ENCODE peak calls at places on chromosomes 11 and 22, in five cellular contexts. J is K562, X is ovary, N is SK-N-SH, D is sigmoid colon. E is an unnamed sample.

GRCh38 chr22:36365020-36365411 is 22.8 kb downstream of the MYH9 start:
- DNase-seq in N (no peak), D (peak), J (peak), X (peak), E (no peak)

GRCh38 chr11:126452718-126453117 is 97.2 kb downstream of the ST3GAL4 start:
- DNase-seq in X (no peak), D (no peak), N (no peak), J (no peak), E (no peak)

GRCh38 chr11:126992065-126992803 is 8.3 kb downstream of the KIRREL3 start:
- DNase-seq in J (no peak), D (no peak), N (no peak), X (no peak), E (no peak)

GRCh38 chr11:12680246-12680939 is 6.2 kb downstream of the TEAD1 start:
- DNase-seq in X (peak), N (peak), J (peak), D (peak), E (peak)

GRCh38 chr11:35721576-35722341 is 59.2 kb downstream of the TRIM44 start:
- DNase-seq in J (no peak), D (no peak), X (no peak), N (no peak), E (no peak)

GRCh38 chr11:102120437-102120935 is 10.2 kb downstream of the YAP1 start:
- DNase-seq in N (no peak), D (no peak), X (no peak), J (no peak), E (no peak)

GRCh38 chr11:77283101-77283500 is 18.4 kb downstream of the GDPD4 start:
- DNase-seq in J (no peak), X (no peak), D (no peak), N (no peak), E (no peak)

GRCh38 chr11:66562275-66562674 is 6.1 kb downstream of the CTSF start:
- DNase-seq in X (no peak), N (no peak), D (no peak), J (no peak), E (no peak)

GRCh38 chr11:91869751-91870150 is 354.9 kb upstream of the FAT3 start:
- DNase-seq in D (no peak), J (no peak), X (no peak), N (no peak), E (no peak)

GRCh38 chr11:100445231-100445735 is 241.8 kb upstream of the ARHGAP42 start:
- DNase-seq in N (no peak), J (no peak), D (no peak), X (no peak), E (no peak)

GRCh38 chr11:99176430-99176829 is 155.7 kb downstream of the CNTN5 start:
- DNase-seq in X (no peak), J (no peak), N (no peak), D (no peak), E (no peak)

GRCh38 chr11:56688554-56688953 is 10.3 kb upstream of the OR9G1 start:
- DNase-seq in X (no peak), N (no peak), J (no peak), D (no peak), E (no peak)

GRCh38 chr11:14676068-14676467 is 32.5 kb downstream of the PDE3B start:
- DNase-seq in D (no peak), X (no peak), J (no peak), N (no peak), E (no peak)

GRCh38 chr11:116107229-116107628 is 603.0 kb upstream of the CADM1 start:
- DNase-seq in D (no peak), X (no peak), J (no peak), N (no peak), E (no peak)

GRCh38 chr11:67642148-67642475 is 2.5 kb upstream of the TBX10 start:
- DNase-seq in J (no peak), X (no peak), N (no peak), D (peak), E (no peak)

GRCh38 chr11:82790723-82791487 is 57.2 kb upstream of the FAM181B start:
- DNase-seq in J (peak), N (peak), X (no peak), D (no peak), E (peak)

GRCh38 chr11:31826530-31827438 is 15.7 kb upstream of the PAX6 start:
- DNase-seq in J (no peak), N (peak), D (no peak), X (no peak), E (no peak)

GRCh38 chr11:12846766-12847615 is 162.1 kb upstream of the RASSF10 start:
- DNase-seq in N (no peak), J (no peak), X (no peak), D (no peak), E (no peak)

GRCh38 chr11:66718320-66718971 is 10.6 kb downstream of the SPTBN2 start:
- DNase-seq in X (no peak), J (no peak), N (no peak), D (no peak), E (peak)

GRCh38 chr22:20114506-20115475 is 1.1 kb upstream of the RANBP1 start:
- DNase-seq in J (no peak), D (no peak), N (no peak), X (no peak), E (peak)

GRCh38 chr22:43131773-43132501 is 11.3 kb downstream of the MCAT start:
- DNase-seq in J (no peak), D (no peak), N (no peak), X (no peak), E (no peak)

GRCh38 chr11:111445586-111445985 is 66.5 kb upstream of the POU2AF1 start:
- DNase-seq in D (no peak), X (no peak), N (no peak), J (no peak), E (no peak)

GRCh38 chr11:102560555-102561011 is 30.0 kb upstream of the MMP7 start:
- DNase-seq in X (no peak), J (no peak), N (no peak), D (peak), E (no peak)

GRCh38 chr11:61670626-61671025 is 9.6 kb upstream of the DAGLA start:
- DNase-seq in J (no peak), X (no peak), D (no peak), N (no peak), E (no peak)

GRCh38 chr11:61189933-61190332 is 13.4 kb upstream of the PGA3 start:
- DNase-seq in X (no peak), N (no peak), D (no peak), J (no peak), E (no peak)

GRCh38 chr11:927871-928270 is 2.2 kb downstream of the AP2A2 start:
- DNase-seq in D (no peak), N (no peak), X (no peak), J (no peak), E (no peak)

GRCh38 chr11:924406-925157 is 1.1 kb upstream of the AP2A2 start:
- DNase-seq in X (peak), N (peak), D (peak), J (no peak), E (peak)

GRCh38 chr11:925496-926301 is at the start of gene AP2A2:
- DNase-seq in N (peak), X (peak), D (peak), J (peak), E (peak)

GRCh38 chr11:925158-925495 is 543 bp upstream of the AP2A2 start:
- DNase-seq in J (peak), N (no peak), D (no peak), X (peak), E (no peak)

DNA sequence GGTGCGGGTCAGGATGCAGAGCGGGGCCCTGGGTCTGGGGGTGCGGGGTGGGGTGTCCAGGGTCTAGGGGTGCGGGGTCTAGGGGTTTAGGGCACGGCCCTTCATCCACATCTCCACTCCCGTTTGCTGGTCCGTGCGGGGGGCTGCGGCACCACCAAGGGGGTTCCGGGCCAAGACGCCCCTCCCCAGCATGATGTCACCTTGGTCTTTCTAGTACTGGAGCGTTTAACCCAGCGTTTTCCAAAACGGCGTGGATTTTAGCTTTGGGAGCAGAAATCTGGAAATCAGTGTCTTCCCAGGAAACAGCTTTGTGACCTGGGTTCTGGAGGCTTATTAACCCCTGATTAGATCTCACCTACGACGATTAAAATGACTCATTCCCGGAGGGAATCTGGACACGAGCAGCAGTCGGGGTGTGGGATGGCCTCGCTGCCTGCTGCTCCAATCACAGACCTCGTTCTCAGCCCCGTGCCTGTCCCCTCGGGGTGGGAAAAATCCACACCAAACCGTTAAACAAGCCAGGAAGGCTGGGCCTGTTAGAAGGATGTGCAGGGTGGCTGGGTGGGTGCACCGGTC is 759 bp downstream of the AP2A2 start:
- DNase-seq in D (no peak), J (peak), X (peak), N (peak), E (peak)
- TF ChIP-seq EP300 in D (no peak), J (no peak), X (no peak), N (peak), E (no peak)

DNA sequence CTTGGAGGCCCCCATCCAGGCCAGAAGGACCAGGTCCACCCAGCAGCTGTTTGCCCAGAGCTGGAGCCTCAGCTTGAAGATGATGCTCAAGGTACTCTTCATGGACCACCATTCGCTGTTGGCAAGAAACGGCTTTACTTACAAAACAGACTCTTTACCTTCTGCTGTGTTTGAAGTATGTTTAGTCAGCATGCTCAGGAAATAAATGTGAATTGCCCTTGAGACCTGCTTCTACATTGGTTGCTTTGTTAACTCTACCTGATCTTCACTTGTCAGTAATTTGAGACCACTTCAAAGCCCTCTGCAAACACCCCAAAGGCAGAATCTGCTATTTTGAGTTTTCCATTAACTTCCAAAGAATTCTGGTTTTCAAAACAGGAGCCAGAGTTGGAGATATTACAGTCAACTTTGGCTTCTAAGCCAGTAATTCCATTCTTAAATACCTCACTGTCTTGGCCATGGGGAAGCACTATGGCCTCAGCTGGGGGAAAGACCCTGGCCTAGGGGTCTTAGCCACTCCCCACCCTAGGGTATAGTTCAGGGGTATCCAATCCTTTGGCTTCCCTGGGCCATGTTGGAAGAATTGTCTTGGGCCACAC is 2.7 kb downstream of the UQCR10 start:
- DNase-seq in D (no peak), X (no peak), J (no peak), N (no peak), E (peak)
- TF ChIP-seq EP300 in D (no peak), X (no peak), J (no peak), N (no peak), E (no peak)

DNA sequence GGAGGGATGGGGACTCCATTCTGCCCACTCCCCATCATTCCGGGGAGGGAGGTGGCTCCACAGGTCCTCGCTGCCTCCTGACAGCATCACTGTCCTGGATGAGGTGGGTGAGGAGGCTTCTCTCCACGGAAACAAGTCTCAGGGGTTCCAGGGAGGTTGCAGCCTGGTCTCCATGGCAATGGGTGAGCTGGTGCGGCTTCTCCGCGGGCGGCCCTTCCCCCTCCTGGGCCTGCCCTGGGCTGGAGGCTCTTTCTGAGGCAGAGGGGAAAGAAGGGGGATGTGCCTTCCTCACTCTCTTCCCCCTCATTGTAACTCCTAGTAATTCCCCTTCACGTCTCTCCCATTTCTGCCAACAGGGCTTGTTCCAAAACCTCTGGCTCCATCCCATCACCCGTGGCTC is 37.1 kb upstream of the PARVG start:
- DNase-seq in X (no peak), J (no peak), D (no peak), N (no peak), E (no peak)
- TF ChIP-seq EP300 in X (no peak), J (no peak), D (no peak), N (no peak), E (no peak)

GRCh38 chr11:16741473-16741872 is 3.0 kb downstream of the C11orf58 start:
- DNase-seq in X (no peak), J (no peak), D (no peak), N (no peak), E (no peak)

GRCh38 chr11:16737860-16738197 is 618 bp upstream of the C11orf58 start:
- DNase-seq in D (no peak), X (no peak), J (no peak), N (peak), E (no peak)

GRCh38 chr11:16738949-16739262 is 459 bp downstream of the C11orf58 start:
- DNase-seq in X (no peak), N (no peak), J (no peak), D (no peak), E (no peak)

GRCh38 chr11:16739326-16739875 is 954 bp downstream of the C11orf58 start:
- DNase-seq in D (no peak), N (peak), X (no peak), J (no peak), E (no peak)

DNA sequence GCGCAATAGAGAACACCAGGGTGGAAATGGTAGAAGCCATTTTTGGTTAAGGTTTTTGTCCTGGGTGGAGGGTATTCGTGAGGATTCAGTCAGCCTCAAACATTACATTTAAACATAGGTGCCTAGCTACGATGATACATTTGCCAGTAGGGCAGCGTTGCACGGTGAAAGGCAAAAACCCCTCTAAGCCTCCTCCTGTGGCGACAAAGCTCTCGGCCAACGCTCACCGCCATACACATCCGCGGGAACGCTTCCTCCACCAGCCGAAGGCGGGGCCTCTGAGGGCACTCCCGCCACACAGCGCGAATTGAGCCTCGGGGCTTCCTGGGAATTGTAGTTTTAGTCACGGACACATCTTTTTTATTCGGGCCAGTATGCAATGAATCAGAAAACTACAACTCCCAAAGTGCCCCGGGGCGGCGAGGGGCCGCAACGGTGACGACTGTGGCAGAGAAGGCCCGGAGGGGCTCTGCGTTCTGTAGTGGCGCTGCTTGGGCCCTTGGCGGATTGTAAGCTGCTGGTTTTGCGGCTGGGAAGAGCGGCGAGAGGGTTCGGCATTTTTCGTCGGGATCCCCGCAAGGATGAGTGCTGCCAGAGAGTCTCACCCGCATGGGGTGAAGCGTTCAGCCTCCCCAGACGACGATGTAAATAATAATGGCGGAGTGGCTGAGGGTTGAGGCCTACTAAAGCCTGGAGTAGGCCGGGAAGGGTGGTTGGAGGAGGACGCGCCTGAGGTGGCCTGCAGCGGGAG is at the start of gene C11orf58:
- DNase-seq in J (peak), D (peak), N (peak), X (peak), E (peak)
- TF ChIP-seq EP300 in J (no peak), D (no peak), N (no peak), X (no peak), E (no peak)

GRCh38 chr11:65298131-65298535 is 16.5 kb upstream of the CDC42EP2 start:
- DNase-seq in J (no peak), D (peak), X (peak), N (no peak), E (peak)
- TF ChIP-seq EP300 in J (no peak), D (peak), X (no peak), N (no peak), E (peak)

E was measured in upper lobe of left lung.